ENCODE peak calls at places on chromosome 3, in seven cellular contexts. One of them, this sample, is unnamed.

GRCh38 chr3:9625656-9626055 is 23.6 kb upstream of the MTMR14 start:
- DNase-seq in SK-N-SH: no peak
- DNase-seq in GM12878: no peak
- DNase-seq in HepG2: no peak
- DNase-seq in H1: no peak
- DNase-seq in IMR-90: no peak
- DNase-seq in A549: no peak
- DNase-seq in this sample: no peak

GRCh38 chr3:186990878-186991308 is 60.6 kb downstream of the ST6GAL1 start:
- DNase-seq in HepG2: no peak
- DNase-seq in SK-N-SH: no peak
- DNase-seq in GM12878: no peak
- DNase-seq in IMR-90: peak; percentile 22
- DNase-seq in A549: no peak
- DNase-seq in H1: no peak
- DNase-seq in this sample: no peak

GRCh38 chr3:27556854-27557253 is 72.7 kb upstream of the SLC4A7 start:
- DNase-seq in A549: no peak
- DNase-seq in SK-N-SH: no peak
- DNase-seq in HepG2: no peak
- DNase-seq in H1: no peak
- DNase-seq in GM12878: no peak
- DNase-seq in IMR-90: peak; percentile 72
- DNase-seq in this sample: no peak

GRCh38 chr3:185316740-185317407 is 46.1 kb upstream of the MAP3K13 start:
- DNase-seq in H1: no peak
- DNase-seq in A549: peak; percentile 71
- DNase-seq in IMR-90: peak; percentile 33
- DNase-seq in HepG2: peak; percentile 43
- DNase-seq in GM12878: no peak
- DNase-seq in SK-N-SH: no peak
- DNase-seq in this sample: no peak

GRCh38 chr3:53213276-53213675 is 42.5 kb downstream of the TKT start:
- DNase-seq in SK-N-SH: no peak
- DNase-seq in A549: no peak
- DNase-seq in IMR-90: no peak
- DNase-seq in H1: no peak
- DNase-seq in HepG2: no peak
- DNase-seq in GM12878: no peak
- DNase-seq in this sample: no peak

GRCh38 chr3:23807161-23808015 is 1.6 kb downstream of the UBE2E1 start:
- DNase-seq in A549: no peak
- DNase-seq in IMR-90: peak; percentile 51
- DNase-seq in HepG2: no peak
- DNase-seq in SK-N-SH: no peak
- DNase-seq in H1: no peak
- DNase-seq in GM12878: no peak
- DNase-seq in this sample: no peak

GRCh38 chr3:9550999-9551398 is 2.6 kb downstream of the LHFPL4 start:
- DNase-seq in GM12878: no peak
- DNase-seq in SK-N-SH: no peak
- DNase-seq in H1: peak; percentile 17
- DNase-seq in A549: no peak
- DNase-seq in IMR-90: no peak
- DNase-seq in HepG2: no peak
- DNase-seq in this sample: no peak

GRCh38 chr3:89565098-89565497 is 457.7 kb downstream of the EPHA3 start:
- DNase-seq in IMR-90: peak; percentile 50
- DNase-seq in H1: no peak
- DNase-seq in SK-N-SH: no peak
- DNase-seq in A549: no peak
- DNase-seq in HepG2: no peak
- DNase-seq in GM12878: no peak
- DNase-seq in this sample: no peak

GRCh38 chr3:195467641-195468390 is 25.0 kb upstream of the ACAP2 start:
- DNase-seq in HepG2: no peak
- DNase-seq in IMR-90: peak; percentile 59
- DNase-seq in GM12878: no peak
- DNase-seq in A549: no peak
- DNase-seq in H1: no peak
- DNase-seq in SK-N-SH: no peak
- DNase-seq in this sample: no peak

GRCh38 chr3:125075738-125076137 is 19.9 kb upstream of the HEG1 start:
- DNase-seq in IMR-90: no peak
- DNase-seq in GM12878: no peak
- DNase-seq in SK-N-SH: peak; percentile 42
- DNase-seq in HepG2: no peak
- DNase-seq in A549: no peak
- DNase-seq in H1: no peak
- DNase-seq in this sample: no peak
- TF ChIP-seq RFX5 in IMR-90: no peak
- TF ChIP-seq RFX5 in GM12878: no peak
- TF ChIP-seq RFX5 in SK-N-SH: no peak
- TF ChIP-seq RFX5 in HepG2: no peak
- TF ChIP-seq RFX5 in A549: no peak
- TF ChIP-seq RFX5 in H1: no peak
- TF ChIP-seq RFX5 in this sample: no peak

DNA sequence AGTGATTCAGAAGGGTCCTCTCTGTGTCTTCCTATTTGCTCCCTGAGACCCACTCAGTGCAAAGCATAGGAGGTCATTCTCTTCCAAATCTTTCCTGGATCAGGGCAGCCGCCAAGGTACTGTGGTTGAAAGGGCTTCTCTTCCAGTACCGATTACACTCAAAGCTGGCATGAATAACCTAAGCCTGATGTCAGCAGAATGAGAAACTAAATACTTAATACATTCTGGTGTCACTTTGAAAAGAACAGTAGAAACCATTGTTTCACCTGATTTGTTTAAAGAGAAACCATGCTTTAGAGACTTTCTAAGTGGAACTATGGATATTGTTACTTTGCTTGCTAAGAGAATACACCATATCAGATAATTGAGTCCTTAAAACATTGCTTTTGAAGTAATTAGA is 50.2 kb downstream of the PDHB start:
- DNase-seq in GM12878: no peak
- DNase-seq in A549: no peak
- DNase-seq in SK-N-SH: no peak
- DNase-seq in H1: no peak
- DNase-seq in IMR-90: peak; percentile 58
- DNase-seq in HepG2: no peak
- DNase-seq in this sample: no peak
- TF ChIP-seq RFX5 in GM12878: no peak
- TF ChIP-seq RFX5 in A549: no peak
- TF ChIP-seq RFX5 in SK-N-SH: no peak
- TF ChIP-seq RFX5 in H1: no peak
- TF ChIP-seq RFX5 in IMR-90: no peak
- TF ChIP-seq RFX5 in HepG2: no peak
- TF ChIP-seq RFX5 in this sample: no peak

DNA sequence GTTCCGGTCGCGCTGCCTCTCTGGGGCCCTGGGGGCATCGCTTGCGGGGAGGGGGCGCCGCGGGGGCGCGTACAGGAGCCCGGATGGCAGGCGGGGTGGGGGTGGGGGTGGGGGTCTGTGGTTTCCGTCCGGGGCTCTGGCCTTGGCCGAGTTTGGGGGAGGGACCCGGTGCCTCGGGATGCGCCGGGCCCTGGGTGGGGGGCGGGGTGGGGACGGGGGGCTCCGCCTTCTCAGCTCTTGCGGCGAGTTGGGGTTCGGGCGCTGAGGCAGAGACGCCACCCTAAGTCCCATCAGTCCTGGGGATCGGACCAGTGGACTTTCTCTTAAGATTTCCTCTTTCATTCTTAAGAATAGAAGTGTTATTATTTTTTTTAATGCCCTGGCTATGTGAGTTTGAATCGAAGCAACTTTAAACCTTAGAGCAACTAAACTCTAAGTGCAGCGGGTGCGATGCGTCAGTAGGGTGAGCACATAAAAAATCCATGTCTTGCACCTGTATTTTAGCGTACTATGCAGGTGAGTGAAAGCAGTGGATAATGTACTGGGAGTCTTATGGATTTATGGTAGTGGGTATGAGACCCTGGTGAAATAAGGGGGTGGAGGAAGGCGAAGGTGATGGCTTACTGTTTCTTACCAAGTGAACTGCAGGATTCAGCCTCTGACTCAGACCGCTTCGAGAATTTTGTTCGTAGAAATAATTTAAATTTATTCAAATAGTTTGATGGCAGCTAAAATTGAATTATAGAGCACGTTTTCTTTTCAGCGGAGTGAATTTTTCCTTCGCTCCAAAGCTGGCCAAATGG is 762 bp downstream of the CTNNB1 start:
- DNase-seq in SK-N-SH: peak; percentile 85
- DNase-seq in GM12878: no peak
- DNase-seq in H1: no peak
- DNase-seq in IMR-90: no peak
- DNase-seq in A549: no peak
- DNase-seq in HepG2: no peak
- DNase-seq in this sample: peak; percentile 79
- TF ChIP-seq RFX5 in SK-N-SH: no peak
- TF ChIP-seq RFX5 in GM12878: no peak
- TF ChIP-seq RFX5 in H1: no peak
- TF ChIP-seq RFX5 in IMR-90: no peak
- TF ChIP-seq RFX5 in A549: no peak
- TF ChIP-seq RFX5 in HepG2: no peak
- TF ChIP-seq RFX5 in this sample: no peak

GRCh38 chr3:51622402-51622801 is 48.6 kb upstream of the TEX264 start:
- DNase-seq in SK-N-SH: no peak
- DNase-seq in GM12878: no peak
- DNase-seq in A549: no peak
- DNase-seq in H1: no peak
- DNase-seq in HepG2: no peak
- DNase-seq in IMR-90: peak; percentile 10
- DNase-seq in this sample: no peak
- TF ChIP-seq RFX5 in SK-N-SH: no peak
- TF ChIP-seq RFX5 in GM12878: no peak
- TF ChIP-seq RFX5 in A549: no peak
- TF ChIP-seq RFX5 in H1: no peak
- TF ChIP-seq RFX5 in HepG2: no peak
- TF ChIP-seq RFX5 in IMR-90: no peak
- TF ChIP-seq RFX5 in this sample: no peak

GRCh38 chr3:160754371-160754854 is 1.6 kb upstream of the PPM1L start:
- DNase-seq in SK-N-SH: peak; percentile 27
- DNase-seq in A549: no peak
- DNase-seq in GM12878: no peak
- DNase-seq in IMR-90: peak; percentile 53
- DNase-seq in HepG2: no peak
- DNase-seq in H1: no peak
- DNase-seq in this sample: peak; percentile 21

GRCh38 chr3:160757624-160758106 is 1.6 kb downstream of the PPM1L start:
- DNase-seq in A549: no peak
- DNase-seq in H1: no peak
- DNase-seq in GM12878: no peak
- DNase-seq in HepG2: no peak
- DNase-seq in IMR-90: no peak
- DNase-seq in SK-N-SH: no peak
- DNase-seq in this sample: no peak

GRCh38 chr3:160756907-160757623 is 1.0 kb downstream of the PPM1L start:
- DNase-seq in HepG2: no peak
- DNase-seq in GM12878: no peak
- DNase-seq in A549: no peak
- DNase-seq in IMR-90: no peak
- DNase-seq in SK-N-SH: peak; percentile 4
- DNase-seq in H1: no peak
- DNase-seq in this sample: no peak

GRCh38 chr3:160754855-160755747 is 930 bp upstream of the PPM1L start:
- DNase-seq in A549: peak; percentile 88
- DNase-seq in GM12878: peak; percentile 23
- DNase-seq in IMR-90: peak; percentile 88
- DNase-seq in H1: peak; percentile 72
- DNase-seq in SK-N-SH: peak; percentile 94
- DNase-seq in HepG2: peak; percentile 58
- DNase-seq in this sample: peak; percentile 90

GRCh38 chr3:160755776-160756304 is at the start of gene PPM1L:
- DNase-seq in GM12878: no peak
- DNase-seq in A549: no peak
- DNase-seq in SK-N-SH: peak; percentile 76
- DNase-seq in H1: no peak
- DNase-seq in HepG2: no peak
- DNase-seq in IMR-90: peak; percentile 12
- DNase-seq in this sample: peak; percentile 48
- TF ChIP-seq RFX5 in GM12878: no peak
- TF ChIP-seq RFX5 in A549: no peak
- TF ChIP-seq RFX5 in SK-N-SH: no peak
- TF ChIP-seq RFX5 in H1: no peak
- TF ChIP-seq RFX5 in HepG2: no peak
- TF ChIP-seq RFX5 in IMR-90: no peak
- TF ChIP-seq RFX5 in this sample: no peak